ENCODE peak calls at places on chromosome 6, in five cellular contexts. O, E, N, W and P are unnamed samples.
A peak's percentile ranks its signal among the peaks of the same experiment; 100 is the strongest.

GRCh38 chr6:37230104-37230503 is 27.5 kb upstream of the TBC1D22B start:
- DNase-seq in O (no peak), E (no peak), N (no peak), W (no peak), P (no peak)

GRCh38 chr6:161227004-161227950 is 46.6 kb downstream of the AGPAT4 start:
- DNase-seq in O (no peak), E (no peak), N (no peak), W (no peak), P (no peak)

GRCh38 chr6:65126667-65127066 is 580.4 kb downstream of the EYS start:
- DNase-seq in O (no peak), E (no peak), N (no peak), W (no peak), P (no peak)

GRCh38 chr6:123551939-123552707 is 84.6 kb downstream of the TRDN start:
- DNase-seq in O (no peak), E (no peak), N (no peak), W (no peak), P (no peak)

GRCh38 chr6:127267742-127268588 is 1.3 kb downstream of the RNF146 start:
- DNase-seq in O (peak; percentile 8), E (no peak), N (no peak), W (no peak), P (no peak)

GRCh38 chr6:107491059-107491609 is 1.2 kb downstream of the SOBP start:
- DNase-seq in O (peak; percentile 84), E (peak; percentile 78), N (no peak), W (no peak), P (no peak)

GRCh38 chr6:34638834-34639736 is 57.5 kb downstream of the ILRUN start:
- DNase-seq in O (no peak), E (no peak), N (no peak), W (no peak), P (peak; percentile 61)

GRCh38 chr6:3517350-3517749 is 60.5 kb upstream of the SLC22A23 start:
- DNase-seq in O (no peak), E (no peak), N (peak; percentile 80), W (peak; percentile 55), P (no peak)

GRCh38 chr6:166989427-166990034 is 9.7 kb upstream of the CEP43 start:
- DNase-seq in O (no peak), E (peak; percentile 35), N (no peak), W (peak; percentile 11), P (peak; percentile 40)

GRCh38 chr6:25713802-25714201 is 40.7 kb upstream of the SLC17A4 start:
- DNase-seq in O (no peak), E (no peak), N (no peak), W (no peak), P (peak; percentile 38)

GRCh38 chr6:26286168-26286854 is 78.7 kb upstream of the BTN3A2 start:
- DNase-seq in O (peak; percentile 82), E (peak; percentile 75), N (peak; percentile 42), W (no peak), P (peak; percentile 78)

GRCh38 chr6:29943053-29943966 is 978 bp downstream of the HLA-A start:
- DNase-seq in O (peak; percentile 67), E (no peak), N (no peak), W (no peak), P (no peak)

GRCh38 chr6:108123516-108123929 is 42.3 kb upstream of the NR2E1 start:
- DNase-seq in O (no peak), E (no peak), N (no peak), W (no peak), P (no peak)

GRCh38 chr6:28489366-28490190 is 26.0 kb downstream of the GPX6 start:
- DNase-seq in O (peak; percentile 81), E (no peak), N (peak; percentile 79), W (peak; percentile 23), P (peak; percentile 90)

GRCh38 chr6:82376636-82377035 is 13.0 kb downstream of the TPBG start:
- DNase-seq in O (no peak), E (no peak), N (no peak), W (no peak), P (peak; percentile 65)

GRCh38 chr6:88133718-88134117 is 32.4 kb downstream of the CNR1 start:
- DNase-seq in O (no peak), E (no peak), N (no peak), W (no peak), P (no peak)

GRCh38 chr6:155541976-155542375 is 86.3 kb upstream of the NOX3 start:
- DNase-seq in O (no peak), E (no peak), N (no peak), W (no peak), P (peak; percentile 21)

GRCh38 chr6:70396163-70396562 is 17.1 kb upstream of the FAM135A start:
- DNase-seq in O (no peak), E (no peak), N (no peak), W (no peak), P (no peak)

GRCh38 chr6:33683051-33683571 is 28.4 kb downstream of the UQCC2 start:
- DNase-seq in O (no peak), E (no peak), N (no peak), W (no peak), P (no peak)

GRCh38 chr6:153553627-153554026 is 422.5 kb upstream of the RGS17 start:
- DNase-seq in O (no peak), E (no peak), N (peak; percentile 12), W (no peak), P (peak; percentile 76)

GRCh38 chr6:127022297-127022696 is 96.2 kb upstream of the RSPO3 start:
- DNase-seq in O (no peak), E (no peak), N (no peak), W (no peak), P (peak; percentile 3)

GRCh38 chr6:120608826-120609225 is 725.5 kb downstream of the TBC1D32 start:
- DNase-seq in O (no peak), E (no peak), N (peak; percentile 25), W (no peak), P (no peak)

GRCh38 chr6:71642793-71643192 is 243.6 kb upstream of the RIMS1 start:
- DNase-seq in O (no peak), E (no peak), N (no peak), W (no peak), P (no peak)

GRCh38 chr6:40328376-40328987 is 258.7 kb downstream of the LRFN2 start:
- DNase-seq in O (no peak), E (no peak), N (no peak), W (no peak), P (peak; percentile 36)

GRCh38 chr6:151448623-151449022 is 3.3 kb downstream of the RMND1 start:
- DNase-seq in O (no peak), E (no peak), N (no peak), W (no peak), P (peak; percentile 14)

GRCh38 chr6:169371344-169372144 is 117.9 kb upstream of the THBS2 start:
- DNase-seq in O (no peak), E (no peak), N (no peak), W (no peak), P (peak; percentile 65)

GRCh38 chr6:163790296-163790840 is 375.9 kb downstream of the QKI start:
- DNase-seq in O (no peak), E (no peak), N (peak; percentile 29), W (no peak), P (no peak)

GRCh38 chr6:123338394-123338793 is 298.4 kb downstream of the TRDN start:
- DNase-seq in O (no peak), E (no peak), N (no peak), W (no peak), P (no peak)

GRCh38 chr6:107679457-107679856 is 144.7 kb downstream of the SCML4 start:
- DNase-seq in O (peak; percentile 53), E (peak; percentile 45), N (peak; percentile 76), W (no peak), P (peak; percentile 26)

GRCh38 chr6:107154131-107154906 is 39.0 kb upstream of the BEND3 start:
- DNase-seq in O (no peak), E (no peak), N (no peak), W (no peak), P (no peak)

GRCh38 chr6:168419569-168419968 is 21.4 kb upstream of the SMOC2 start:
- DNase-seq in O (no peak), E (no peak), N (no peak), W (no peak), P (no peak)

GRCh38 chr6:11043552-11043960 is 549 bp downstream of the ELOVL2 start:
- DNase-seq in O (no peak), E (no peak), N (no peak), W (no peak), P (no peak)

GRCh38 chr6:157921685-157922367 is 59.8 kb upstream of the SYNJ2 start:
- DNase-seq in O (no peak), E (peak; percentile 42), N (no peak), W (peak; percentile 6), P (no peak)

GRCh38 chr6:12749531-12750379 is 33.2 kb downstream of the PHACTR1 start:
- DNase-seq in O (no peak), E (no peak), N (no peak), W (no peak), P (no peak)

GRCh38 chr6:85756982-85757381 is 114.3 kb upstream of the SYNCRIP start:
- DNase-seq in O (no peak), E (no peak), N (peak; percentile 8), W (no peak), P (peak; percentile 45)
- TF ChIP-seq CTCF in O (peak; percentile 38), E (peak; percentile 54), N (peak; percentile 34), W (peak; percentile 57), P (peak; percentile 57)

GRCh38 chr6:143136647-143137046 is 76.0 kb downstream of the AIG1 start:
- DNase-seq in O (no peak), E (no peak), N (no peak), W (no peak), P (no peak)
- H3K4me3 ChIP-seq in O (no peak overlapping the region), E (no peak overlapping the region), N (no peak overlapping the region), W (no peak overlapping the region), P (no peak overlapping the region)

GRCh38 chr6:36128073-36128472 is 2.2 kb upstream of the MAPK13 start:
- DNase-seq in O (no peak), E (no peak), N (no peak), W (no peak), P (no peak)
- H3K27ac ChIP-seq in O (no peak overlapping the region), E (peak overlapping the region; percentile 89), N (no peak overlapping the region), W (peak overlapping the region; percentile 57), P (no peak overlapping the region)

GRCh38 chr6:132215805-132216204 is 185.5 kb downstream of the MOXD1 start:
- DNase-seq in O (no peak), E (no peak), N (no peak), W (no peak), P (no peak)

GRCh38 chr6:132220800-132221199 is 180.5 kb downstream of the MOXD1 start:
- DNase-seq in O (no peak), E (no peak), N (no peak), W (no peak), P (no peak)

GRCh38 chr6:132219901-132220300 is 181.4 kb downstream of the MOXD1 start:
- DNase-seq in O (no peak), E (no peak), N (peak; percentile 44), W (no peak), P (no peak)

GRCh38 chr6:132214716-132215115 is 186.6 kb downstream of the MOXD1 start:
- DNase-seq in O (no peak), E (no peak), N (no peak), W (no peak), P (no peak)

DNA sequence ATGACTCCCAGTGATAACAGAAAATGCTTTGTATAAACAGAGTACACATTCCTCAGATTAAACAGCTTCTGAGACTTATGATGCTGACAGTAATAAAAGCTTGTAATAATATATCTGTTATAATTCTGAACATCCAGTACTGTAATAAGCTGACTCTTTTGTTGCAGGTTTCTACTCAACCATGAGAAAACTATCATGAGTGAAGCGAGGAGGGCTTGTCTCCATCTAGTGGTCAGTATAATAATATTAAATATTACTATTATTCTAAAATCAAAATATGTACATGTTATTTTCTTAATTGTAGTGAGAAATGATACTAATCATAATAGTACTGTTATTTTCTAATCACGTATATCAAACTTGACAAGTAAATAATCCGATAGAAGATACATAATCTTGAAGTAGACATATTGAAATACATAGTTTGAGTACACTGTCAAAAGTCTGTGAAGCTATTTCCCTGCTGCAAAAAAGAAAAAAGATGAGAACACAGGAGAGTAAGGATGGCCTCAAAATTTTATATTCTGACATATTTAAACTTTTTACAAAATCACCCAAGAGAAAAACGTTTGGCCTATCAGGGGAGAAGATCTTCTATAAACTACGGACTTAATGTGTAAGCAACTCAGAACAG is 183.1 kb downstream of the MOXD1 start:
- DNase-seq in O (no peak), E (no peak), N (peak; percentile 45), W (peak; percentile 23), P (peak; percentile 35)
- TF ChIP-seq CTCF in O (peak; percentile 48), E (peak; percentile 46), N (peak; percentile 57), W (peak; percentile 59), P (peak; percentile 64)